ENCODE peak calls at places on chromosomes 1 and 21, in five cellular contexts. X is K562, P is stomach, Q is A549, L is tibial nerve. G is an unnamed sample.

GRCh38 chr1:19882111-19883071 is at the start of gene OTUD3:
- DNase-seq in X (peak; percentile 99), P (peak; percentile 95), Q (peak; percentile 88), L (peak; percentile 84), G (peak; percentile 95)

GRCh38 chr1:118363396-118363795 is 178.4 kb upstream of the SPAG17 start:
- DNase-seq in X (no peak), P (no peak), Q (no peak), L (no peak), G (no peak)

GRCh38 chr1:67307251-67308060 is at the start of gene IL12RB2:
- DNase-seq in X (no peak), P (peak; percentile 27), Q (no peak), L (no peak), G (no peak)

GRCh38 chr1:226783202-226783601 is 44.1 kb upstream of the ITPKB start:
- DNase-seq in X (no peak), P (no peak), Q (no peak), L (no peak), G (no peak)

GRCh38 chr1:116508090-116508983 is 62.5 kb downstream of the CD58 start:
- DNase-seq in X (no peak), P (no peak), Q (no peak), L (no peak), G (no peak)

GRCh38 chr21:26405071-26405470 is 168.0 kb downstream of the CYYR1 start:
- DNase-seq in X (no peak), P (no peak), Q (no peak), L (no peak), G (no peak)

GRCh38 chr1:154860154-154860870 is 9.8 kb downstream of the KCNN3 start:
- DNase-seq in X (peak; percentile 58), P (no peak), Q (no peak), L (no peak), G (no peak)

GRCh38 chr1:216034506-216034905 is 388.7 kb downstream of the USH2A start:
- DNase-seq in X (no peak), P (no peak), Q (no peak), L (no peak), G (no peak)

GRCh38 chr1:45954401-45954847 is 151.0 kb downstream of the MAST2 start:
- DNase-seq in X (peak; percentile 46), P (no peak), Q (peak; percentile 20), L (no peak), G (no peak)

GRCh38 chr1:224759570-224760562 is 143.7 kb downstream of the CNIH3 start:
- DNase-seq in X (no peak), P (no peak), Q (no peak), L (no peak), G (no peak)

GRCh38 chr1:87612966-87613365 is 284.3 kb downstream of the LMO4 start:
- DNase-seq in X (no peak), P (no peak), Q (no peak), L (no peak), G (no peak)

GRCh38 chr1:85091647-85092295 is 43.5 kb upstream of the MCOLN3 start:
- DNase-seq in X (no peak), P (no peak), Q (no peak), L (no peak), G (no peak)

GRCh38 chr21:32008714-32009113 is 135.9 kb downstream of the HUNK start:
- DNase-seq in X (no peak), P (no peak), Q (no peak), L (no peak), G (no peak)

GRCh38 chr1:226606311-226607267 is 58.0 kb downstream of the STUM start:
- DNase-seq in X (no peak), P (no peak), Q (no peak), L (no peak), G (no peak)

GRCh38 chr1:159429074-159429861 is 2.7 kb upstream of the OR10J4 start:
- DNase-seq in X (no peak), P (no peak), Q (peak; percentile 2), L (no peak), G (no peak)

GRCh38 chr1:226009650-226010044 is 10.5 kb upstream of the SDE2 start:
- DNase-seq in X (peak; percentile 81), P (no peak), Q (no peak), L (no peak), G (no peak)

GRCh38 chr1:116986531-116987255 is 14.9 kb upstream of the CD101 start:
- DNase-seq in X (peak; percentile 71), P (no peak), Q (no peak), L (no peak), G (no peak)

GRCh38 chr1:94092210-94092613 is 28.7 kb downstream of the ABCA4 start:
- DNase-seq in X (no peak), P (no peak), Q (no peak), L (no peak), G (no peak)

GRCh38 chr1:71014110-71014509 is 33.5 kb downstream of the PTGER3 start:
- DNase-seq in X (no peak), P (no peak), Q (no peak), L (no peak), G (no peak)

GRCh38 chr1:111690306-111690617 is 48.9 kb downstream of the INKA2 start:
- DNase-seq in X (no peak), P (peak; percentile 37), Q (no peak), L (no peak), G (peak; percentile 55)

GRCh38 chr1:230682882-230683610 is 30.9 kb downstream of the AGT start:
- DNase-seq in X (no peak), P (no peak), Q (no peak), L (no peak), G (no peak)

GRCh38 chr1:16019580-16020277 is 1.9 kb upstream of the HSPB7 start:
- DNase-seq in X (no peak), P (no peak), Q (no peak), L (no peak), G (no peak)

GRCh38 chr1:21929951-21930615 is 7.0 kb downstream of the HSPG2 start:
- DNase-seq in X (no peak), P (no peak), Q (no peak), L (no peak), G (no peak)

GRCh38 chr1:21926065-21926464 is 11.0 kb downstream of the HSPG2 start:
- DNase-seq in X (no peak), P (no peak), Q (no peak), L (no peak), G (no peak)

GRCh38 chr1:21925334-21925940 is 11.7 kb downstream of the HSPG2 start:
- DNase-seq in X (no peak), P (no peak), Q (no peak), L (no peak), G (no peak)

GRCh38 chr1:21926814-21927530 is 10.1 kb downstream of the HSPG2 start:
- DNase-seq in X (no peak), P (no peak), Q (no peak), L (no peak), G (no peak)

GRCh38 chr1:21927531-21928237 is 9.4 kb downstream of the HSPG2 start:
- DNase-seq in X (no peak), P (peak; percentile 67), Q (no peak), L (peak; percentile 68), G (no peak)
- TF ChIP-seq EP300 in X (no peak), P (no peak), Q (no peak), L (no peak), G (no peak)

GRCh38 chr1:58854576-58854975 is 70.7 kb upstream of the JUN start:
- DNase-seq in X (no peak), P (no peak), Q (no peak), L (no peak), G (no peak)
- H3K4me3 ChIP-seq in X (no peak overlapping the region), P (no peak overlapping the region), Q (no peak overlapping the region), L (no peak overlapping the region), G (no peak overlapping the region)

GRCh38 chr1:58993403-58993802 is 209.6 kb upstream of the JUN start:
- DNase-seq in X (no peak), P (no peak), Q (no peak), L (no peak), G (no peak)
- TF ChIP-seq EP300 in X (no peak), P (no peak), Q (no peak), L (no peak), G (no peak)

GRCh38 chr1:2115008-2115921 is 65.1 kb downstream of the PRKCZ start:
- DNase-seq in X (no peak), P (no peak), Q (no peak), L (no peak), G (no peak)
- H3K4me3 ChIP-seq in X (no peak overlapping the region), P (no peak overlapping the region), Q (no peak overlapping the region), L (no peak overlapping the region), G (no peak overlapping the region)

GRCh38 chr1:107286125-107286524 is 145.3 kb downstream of the NTNG1 start:
- DNase-seq in X (no peak), P (no peak), Q (no peak), L (no peak), G (no peak)
- TF ChIP-seq EP300 in X (no peak), P (no peak), Q (no peak), L (no peak), G (no peak)

DNA sequence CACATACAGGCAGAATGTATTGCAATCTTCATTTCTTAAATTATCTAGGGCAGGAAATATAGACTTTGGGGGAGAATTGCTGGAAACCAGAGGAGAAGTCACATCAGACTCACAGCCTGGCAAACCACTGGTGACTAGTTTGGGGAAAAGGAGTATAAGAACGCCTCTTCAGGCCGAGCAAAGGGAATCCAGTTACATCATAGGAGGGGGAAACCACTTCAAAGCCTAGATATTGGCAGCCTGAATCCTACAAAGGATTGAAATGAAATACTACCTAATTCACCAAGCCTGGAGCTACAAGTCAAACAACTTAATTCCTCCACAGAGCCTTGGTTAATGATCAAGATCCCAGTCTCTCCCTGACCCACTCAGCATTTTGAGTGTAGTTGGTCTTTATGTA is 121.7 kb downstream of the SLC30A10 start:
- DNase-seq in X (no peak), P (no peak), Q (no peak), L (no peak), G (no peak)
- H3K4me3 ChIP-seq in X (no peak overlapping the region), P (no peak overlapping the region), Q (no peak overlapping the region), L (no peak overlapping the region), G (no peak overlapping the region)

GRCh38 chr1:101203812-101204540 is 32.8 kb upstream of the S1PR1 start:
- DNase-seq in X (peak; percentile 23), P (no peak), Q (no peak), L (no peak), G (no peak)

GRCh38 chr1:101199637-101199982 is 37.2 kb upstream of the S1PR1 start:
- DNase-seq in X (no peak), P (no peak), Q (no peak), L (no peak), G (no peak)

GRCh38 chr1:101196668-101197067 is 40.2 kb upstream of the S1PR1 start:
- DNase-seq in X (no peak), P (no peak), Q (no peak), L (no peak), G (no peak)

GRCh38 chr1:101200513-101200912 is 36.3 kb upstream of the S1PR1 start:
- DNase-seq in X (no peak), P (no peak), Q (no peak), L (no peak), G (no peak)

GRCh38 chr1:101198842-101199636 is 37.8 kb upstream of the S1PR1 start:
- DNase-seq in X (peak; percentile 37), P (no peak), Q (no peak), L (no peak), G (no peak)
- TF ChIP-seq EP300 in X (peak; percentile 40), P (no peak), Q (no peak), L (no peak), G (no peak)

DNA sequence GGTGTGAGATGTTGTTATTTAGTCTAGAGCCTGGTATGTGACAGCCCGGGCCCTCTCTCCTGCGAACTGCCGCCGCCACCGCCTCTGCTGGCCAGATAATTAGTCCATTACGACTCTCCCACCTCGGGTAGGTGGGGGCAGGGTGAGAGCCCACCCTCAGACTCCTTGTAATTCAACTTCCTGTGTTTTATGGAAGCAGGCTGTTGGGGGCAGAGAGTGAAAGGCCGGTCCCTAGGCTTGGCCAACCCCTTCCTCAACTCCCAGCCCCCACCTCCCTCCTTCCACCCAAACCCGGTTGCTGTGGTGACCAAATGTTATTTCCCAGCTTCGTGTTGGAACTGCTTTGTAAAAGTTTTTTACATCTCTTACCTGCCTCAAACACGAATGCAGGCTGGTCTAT is 119.1 kb downstream of the RNF220 start:
- DNase-seq in X (peak; percentile 31), P (no peak), Q (no peak), L (no peak), G (no peak)
- H3K4me3 ChIP-seq in X (no peak overlapping the region), P (no peak overlapping the region), Q (no peak overlapping the region), L (no peak overlapping the region), G (no peak overlapping the region)

G was measured in upper lobe of left lung.